ENCODE peak calls at places on chromosome 22, in eight cellular contexts. V is body of pancreas, Y is HCT116, A is suprapubic skin, Q is left lung, T is cardiac fibroblast, N is ovary, G is heart right ventricle. J is an unnamed sample.

GRCh38 chr22:43346521-43346929 is 3.4 kb upstream of the SCUBE1 start:
- DNase-seq in V (peak), Y (peak), A (peak), Q (peak), T (peak), N (peak), G (peak), J (no peak)

GRCh38 chr22:45210577-45211431 is 29.9 kb downstream of the KIAA0930 start:
- DNase-seq in V (no peak), Y (no peak), A (no peak), Q (no peak), T (no peak), N (no peak), G (peak), J (no peak)

GRCh38 chr22:26756675-26757293 is 99.4 kb downstream of the MIAT start:
- DNase-seq in V (peak), Y (peak), A (no peak), Q (peak), T (peak), N (peak), G (peak), J (no peak)

GRCh38 chr22:26952654-26953379 is 295.4 kb downstream of the MIAT start:
- DNase-seq in V (no peak), Y (no peak), A (no peak), Q (no peak), T (no peak), N (no peak), G (no peak), J (no peak)

GRCh38 chr22:49693416-49693815 is 134.3 kb downstream of the BRD1 start:
- DNase-seq in V (no peak), Y (no peak), A (no peak), Q (no peak), T (no peak), N (no peak), G (no peak), J (no peak)

GRCh38 chr22:17418890-17419324 is 49.6 kb downstream of the CECR2 start:
- DNase-seq in V (no peak), Y (no peak), A (no peak), Q (no peak), T (no peak), N (no peak), G (peak), J (no peak)

GRCh38 chr22:24926428-24926725 is 20.1 kb downstream of the LHFPL7 start:
- DNase-seq in V (no peak), Y (no peak), A (no peak), Q (no peak), T (peak), N (no peak), G (no peak), J (no peak)

GRCh38 chr22:31943976-31944699 is at the start of gene YWHAH:
- DNase-seq in V (peak), Y (peak), A (peak), Q (peak), T (peak), N (peak), G (peak), J (peak)

GRCh38 chr22:23276656-23277582 is 96.6 kb downstream of the BCR start:
- DNase-seq in V (no peak), Y (no peak), A (no peak), Q (no peak), T (no peak), N (no peak), G (no peak), J (no peak)

GRCh38 chr22:50088096-50088495 is 1.7 kb upstream of the MOV10L1 start:
- DNase-seq in V (no peak), Y (no peak), A (no peak), Q (no peak), T (no peak), N (no peak), G (no peak), J (no peak)

GRCh38 chr22:33512961-33513360 is 407.3 kb downstream of the LARGE1 start:
- DNase-seq in V (no peak), Y (no peak), A (no peak), Q (no peak), T (no peak), N (no peak), G (no peak), J (no peak)

GRCh38 chr22:31906086-31906485 is 38.2 kb upstream of the YWHAH start:
- DNase-seq in V (no peak), Y (no peak), A (no peak), Q (no peak), T (no peak), N (no peak), G (no peak), J (no peak)

GRCh38 chr22:41479671-41480396 is 10.9 kb downstream of the ACO2 start:
- DNase-seq in V (no peak), Y (no peak), A (no peak), Q (no peak), T (peak), N (no peak), G (no peak), J (no peak)

GRCh38 chr22:49365910-49366309 is 461.8 kb downstream of the BRD1 start:
- DNase-seq in V (no peak), Y (no peak), A (no peak), Q (no peak), T (no peak), N (no peak), G (no peak), J (no peak)

GRCh38 chr22:49233507-49234100 is 594.1 kb downstream of the BRD1 start:
- DNase-seq in V (no peak), Y (no peak), A (no peak), Q (peak), T (no peak), N (no peak), G (no peak), J (no peak)

GRCh38 chr22:32281092-32281491 is 25.9 kb upstream of the SLC5A4 start:
- DNase-seq in V (no peak), Y (no peak), A (no peak), Q (no peak), T (peak), N (no peak), G (no peak), J (no peak)

GRCh38 chr22:19799322-19800190 is 39.0 kb downstream of the TBX1 start:
- DNase-seq in V (no peak), Y (no peak), A (peak), Q (no peak), T (peak), N (no peak), G (peak), J (no peak)
- TF ChIP-seq CTCF in V (no peak), Y (no peak), A (no peak), Q (no peak), T (no peak), N (no peak), G (no peak), J (no peak)

GRCh38 chr22:35066768-35067167 is 810 bp downstream of the ISX start:
- DNase-seq in V (no peak), Y (no peak), A (peak), Q (no peak), T (no peak), N (no peak), G (no peak), J (no peak)
- H3K4me3 ChIP-seq in V (no peak), Y (no peak), A (no peak), Q (no peak), T (no peak), N (peak), G (no peak), J (peak)

DNA sequence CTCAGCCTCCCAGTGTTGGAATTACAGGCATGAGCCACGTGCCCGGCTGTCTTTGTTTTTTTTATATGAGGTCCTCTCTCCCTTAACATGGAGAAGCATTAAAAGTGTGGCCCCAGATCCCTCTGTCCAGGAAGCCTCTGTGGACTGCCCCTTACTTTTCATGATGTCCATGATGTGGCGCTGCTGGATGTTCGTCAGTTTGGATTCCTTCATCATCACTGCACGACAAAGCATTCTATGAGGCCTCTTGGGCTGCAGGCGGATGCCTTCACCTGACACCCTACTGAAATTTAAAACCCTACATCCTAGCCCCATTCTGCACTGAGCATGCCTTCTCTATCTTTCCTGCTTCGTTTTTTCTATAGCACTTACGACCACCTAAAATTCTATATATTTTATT is 2.1 kb downstream of the C22orf23 start:
- DNase-seq in V (no peak), Y (no peak), A (no peak), Q (no peak), T (peak), N (no peak), G (no peak), J (no peak)
- TF ChIP-seq CTCF in V (no peak), Y (no peak), A (no peak), Q (no peak), T (no peak), N (no peak), G (no peak), J (no peak)

DNA sequence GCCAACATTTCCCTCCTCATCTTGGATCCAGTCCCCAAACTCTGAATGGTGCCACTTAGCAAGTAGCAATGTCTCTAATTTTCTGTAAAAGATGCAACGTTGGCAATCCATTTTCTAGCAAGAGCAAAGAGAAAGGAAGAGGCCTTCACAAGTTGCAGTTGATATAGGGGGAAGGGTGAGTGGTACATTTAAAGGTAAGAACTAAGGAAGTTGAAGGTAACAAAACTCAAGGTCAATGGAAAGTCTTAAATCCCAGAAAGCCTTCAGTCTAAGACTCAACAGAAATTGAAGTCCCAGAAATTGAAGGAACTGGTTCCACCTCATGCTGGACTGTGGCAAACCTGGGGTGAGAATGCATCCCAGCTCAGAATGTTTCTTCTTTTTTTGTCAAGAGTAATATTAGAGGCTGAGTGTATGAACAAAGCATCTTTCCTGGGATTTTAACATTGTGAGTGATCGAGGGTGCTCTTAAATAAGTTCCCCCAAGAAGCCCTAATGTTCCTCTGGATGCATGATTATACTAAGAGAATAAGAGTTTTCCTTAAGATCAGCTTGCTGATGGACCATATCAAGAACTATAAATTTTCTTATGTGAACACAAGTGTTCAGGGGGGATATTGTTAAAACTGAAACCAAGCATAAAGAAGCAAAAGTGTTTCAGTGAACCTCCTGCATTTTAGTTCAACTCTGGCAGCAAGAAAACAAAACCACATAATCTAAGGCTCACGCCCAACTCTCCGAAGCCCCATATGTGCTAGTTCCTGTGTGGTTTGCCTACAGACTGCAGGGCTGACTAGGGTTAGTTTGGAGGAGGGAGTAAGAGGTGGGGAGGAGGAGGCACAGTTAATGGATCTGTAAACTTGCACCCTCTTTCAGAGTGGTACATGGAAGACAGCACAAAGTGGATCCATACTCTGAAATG is at the start of gene GRAP2:
- DNase-seq in V (no peak), Y (no peak), A (no peak), Q (no peak), T (no peak), N (no peak), G (no peak), J (no peak)
- H3K4me3 ChIP-seq in V (no peak), Y (no peak), A (no peak), Q (peak), T (no peak), N (no peak), G (no peak), J (no peak)

GRCh38 chr22:46335201-46336118 is at the start of gene TRMU:
- DNase-seq in V (peak), Y (peak), A (peak), Q (peak), T (peak), N (peak), G (peak), J (peak)
- TF ChIP-seq CTCF in V (no peak), Y (no peak), A (no peak), Q (no peak), T (no peak), N (peak), G (no peak), J (no peak)

J was measured in LNCaP clone FGC.